ENCODE peak calls at places on chromosomes 5 and 9, in eight cellular contexts. One of them, this sample, is unnamed.

GRCh38 chr9:124438091-124438490 is 12.2 kb upstream of the ADGRD2 start:
- DNase-seq in T-helper 2 cell: no peak
- DNase-seq in iPS DF 19.7: no peak
- DNase-seq in aorta: no peak
- DNase-seq in activated CD4-positive, CD25-positive, alpha-beta regulatory T cell treated with anti-CD3 and anti-CD28 coated beads, Interleukin-2, amount 50 U/mL, for 72 hours: no peak
- DNase-seq in cerebellar nuclear complex: no peak
- DNase-seq in colonic mucosa: no peak
- DNase-seq in mesothelial cell of epicardium: no peak
- DNase-seq in this sample: no peak

GRCh38 chr9:77533678-77534077 is 114.4 kb downstream of the GNA14 start:
- DNase-seq in T-helper 2 cell: no peak
- DNase-seq in iPS DF 19.7: no peak
- DNase-seq in aorta: no peak
- DNase-seq in activated CD4-positive, CD25-positive, alpha-beta regulatory T cell treated with anti-CD3 and anti-CD28 coated beads, Interleukin-2, amount 50 U/mL, for 72 hours: no peak
- DNase-seq in cerebellar nuclear complex: no peak
- DNase-seq in colonic mucosa: peak; percentile 69
- DNase-seq in mesothelial cell of epicardium: no peak
- DNase-seq in this sample: no peak

GRCh38 chr9:107173422-107174180 is 109.5 kb upstream of the RAD23B start:
- DNase-seq in T-helper 2 cell: no peak
- DNase-seq in iPS DF 19.7: no peak
- DNase-seq in aorta: no peak
- DNase-seq in activated CD4-positive, CD25-positive, alpha-beta regulatory T cell treated with anti-CD3 and anti-CD28 coated beads, Interleukin-2, amount 50 U/mL, for 72 hours: no peak
- DNase-seq in cerebellar nuclear complex: no peak
- DNase-seq in colonic mucosa: no peak
- DNase-seq in mesothelial cell of epicardium: no peak
- DNase-seq in this sample: no peak

GRCh38 chr5:158429564-158429963 is 570.6 kb upstream of the CLINT1 start:
- DNase-seq in T-helper 2 cell: no peak
- DNase-seq in iPS DF 19.7: no peak
- DNase-seq in aorta: no peak
- DNase-seq in activated CD4-positive, CD25-positive, alpha-beta regulatory T cell treated with anti-CD3 and anti-CD28 coated beads, Interleukin-2, amount 50 U/mL, for 72 hours: no peak
- DNase-seq in cerebellar nuclear complex: no peak
- DNase-seq in colonic mucosa: no peak
- DNase-seq in mesothelial cell of epicardium: no peak
- DNase-seq in this sample: no peak

GRCh38 chr5:176497852-176498251 is 39.4 kb downstream of the RNF44 start:
- DNase-seq in T-helper 2 cell: no peak
- DNase-seq in iPS DF 19.7: no peak
- DNase-seq in aorta: no peak
- DNase-seq in activated CD4-positive, CD25-positive, alpha-beta regulatory T cell treated with anti-CD3 and anti-CD28 coated beads, Interleukin-2, amount 50 U/mL, for 72 hours: no peak
- DNase-seq in cerebellar nuclear complex: no peak
- DNase-seq in colonic mucosa: no peak
- DNase-seq in mesothelial cell of epicardium: no peak
- DNase-seq in this sample: no peak

GRCh38 chr5:139593716-139594319 is 32.7 kb downstream of the UBE2D2 start:
- DNase-seq in T-helper 2 cell: no peak
- DNase-seq in iPS DF 19.7: no peak
- DNase-seq in aorta: no peak
- DNase-seq in activated CD4-positive, CD25-positive, alpha-beta regulatory T cell treated with anti-CD3 and anti-CD28 coated beads, Interleukin-2, amount 50 U/mL, for 72 hours: no peak
- DNase-seq in cerebellar nuclear complex: no peak
- DNase-seq in colonic mucosa: no peak
- DNase-seq in mesothelial cell of epicardium: no peak
- DNase-seq in this sample: no peak

GRCh38 chr5:115888027-115888426 is 46.3 kb downstream of the AP3S1 start:
- DNase-seq in T-helper 2 cell: no peak
- DNase-seq in iPS DF 19.7: no peak
- DNase-seq in aorta: no peak
- DNase-seq in activated CD4-positive, CD25-positive, alpha-beta regulatory T cell treated with anti-CD3 and anti-CD28 coated beads, Interleukin-2, amount 50 U/mL, for 72 hours: no peak
- DNase-seq in cerebellar nuclear complex: no peak
- DNase-seq in colonic mucosa: no peak
- DNase-seq in mesothelial cell of epicardium: no peak
- DNase-seq in this sample: no peak

GRCh38 chr5:60141119-60141518 is 247.6 kb upstream of the PDE4D start:
- DNase-seq in T-helper 2 cell: no peak
- DNase-seq in iPS DF 19.7: no peak
- DNase-seq in aorta: no peak
- DNase-seq in activated CD4-positive, CD25-positive, alpha-beta regulatory T cell treated with anti-CD3 and anti-CD28 coated beads, Interleukin-2, amount 50 U/mL, for 72 hours: no peak
- DNase-seq in cerebellar nuclear complex: no peak
- DNase-seq in colonic mucosa: no peak
- DNase-seq in mesothelial cell of epicardium: no peak
- DNase-seq in this sample: no peak

GRCh38 chr5:98556707-98557106 is 216.8 kb upstream of the RGMB start:
- DNase-seq in T-helper 2 cell: no peak
- DNase-seq in iPS DF 19.7: no peak
- DNase-seq in aorta: no peak
- DNase-seq in activated CD4-positive, CD25-positive, alpha-beta regulatory T cell treated with anti-CD3 and anti-CD28 coated beads, Interleukin-2, amount 50 U/mL, for 72 hours: no peak
- DNase-seq in cerebellar nuclear complex: no peak
- DNase-seq in colonic mucosa: no peak
- DNase-seq in mesothelial cell of epicardium: no peak
- DNase-seq in this sample: no peak

GRCh38 chr9:124212381-124213050 is 45.2 kb upstream of the NEK6 start:
- DNase-seq in T-helper 2 cell: no peak
- DNase-seq in iPS DF 19.7: no peak
- DNase-seq in aorta: no peak
- DNase-seq in activated CD4-positive, CD25-positive, alpha-beta regulatory T cell treated with anti-CD3 and anti-CD28 coated beads, Interleukin-2, amount 50 U/mL, for 72 hours: peak; percentile 17
- DNase-seq in cerebellar nuclear complex: no peak
- DNase-seq in colonic mucosa: no peak
- DNase-seq in mesothelial cell of epicardium: no peak
- DNase-seq in this sample: no peak

GRCh38 chr9:114465906-114466900 is 39.1 kb downstream of the WHRN start:
- DNase-seq in T-helper 2 cell: no peak
- DNase-seq in iPS DF 19.7: no peak
- DNase-seq in aorta: no peak
- DNase-seq in activated CD4-positive, CD25-positive, alpha-beta regulatory T cell treated with anti-CD3 and anti-CD28 coated beads, Interleukin-2, amount 50 U/mL, for 72 hours: no peak
- DNase-seq in cerebellar nuclear complex: no peak
- DNase-seq in colonic mucosa: no peak
- DNase-seq in mesothelial cell of epicardium: no peak
- DNase-seq in this sample: no peak

GRCh38 chr9:28808042-28808441 is 1234.8 kb upstream of the C9orf72 start:
- DNase-seq in T-helper 2 cell: no peak
- DNase-seq in iPS DF 19.7: no peak
- DNase-seq in aorta: no peak
- DNase-seq in activated CD4-positive, CD25-positive, alpha-beta regulatory T cell treated with anti-CD3 and anti-CD28 coated beads, Interleukin-2, amount 50 U/mL, for 72 hours: no peak
- DNase-seq in cerebellar nuclear complex: no peak
- DNase-seq in colonic mucosa: no peak
- DNase-seq in mesothelial cell of epicardium: no peak
- DNase-seq in this sample: no peak

GRCh38 chr5:101429241-101429640 is 526.2 kb upstream of the ST8SIA4 start:
- DNase-seq in T-helper 2 cell: no peak
- DNase-seq in iPS DF 19.7: no peak
- DNase-seq in aorta: no peak
- DNase-seq in activated CD4-positive, CD25-positive, alpha-beta regulatory T cell treated with anti-CD3 and anti-CD28 coated beads, Interleukin-2, amount 50 U/mL, for 72 hours: no peak
- DNase-seq in cerebellar nuclear complex: no peak
- DNase-seq in colonic mucosa: no peak
- DNase-seq in mesothelial cell of epicardium: no peak
- DNase-seq in this sample: no peak

GRCh38 chr5:175809531-175810121 is 61.8 kb upstream of the CPLX2 start:
- DNase-seq in T-helper 2 cell: no peak
- DNase-seq in iPS DF 19.7: no peak
- DNase-seq in aorta: peak; percentile 43
- DNase-seq in activated CD4-positive, CD25-positive, alpha-beta regulatory T cell treated with anti-CD3 and anti-CD28 coated beads, Interleukin-2, amount 50 U/mL, for 72 hours: no peak
- DNase-seq in cerebellar nuclear complex: no peak
- DNase-seq in colonic mucosa: no peak
- DNase-seq in mesothelial cell of epicardium: no peak
- DNase-seq in this sample: no peak

GRCh38 chr9:136050266-136050705 is 44.8 kb downstream of the NACC2 start:
- DNase-seq in T-helper 2 cell: no peak
- DNase-seq in iPS DF 19.7: no peak
- DNase-seq in aorta: no peak
- DNase-seq in activated CD4-positive, CD25-positive, alpha-beta regulatory T cell treated with anti-CD3 and anti-CD28 coated beads, Interleukin-2, amount 50 U/mL, for 72 hours: no peak
- DNase-seq in cerebellar nuclear complex: no peak
- DNase-seq in colonic mucosa: no peak
- DNase-seq in mesothelial cell of epicardium: no peak
- DNase-seq in this sample: no peak

GRCh38 chr9:120109242-120109641 is 470.7 kb downstream of the CDK5RAP2 start:
- DNase-seq in T-helper 2 cell: no peak
- DNase-seq in iPS DF 19.7: peak; percentile 35
- DNase-seq in aorta: no peak
- DNase-seq in activated CD4-positive, CD25-positive, alpha-beta regulatory T cell treated with anti-CD3 and anti-CD28 coated beads, Interleukin-2, amount 50 U/mL, for 72 hours: no peak
- DNase-seq in cerebellar nuclear complex: no peak
- DNase-seq in colonic mucosa: no peak
- DNase-seq in mesothelial cell of epicardium: no peak
- DNase-seq in this sample: no peak

GRCh38 chr9:106964822-106965525 is 102.0 kb downstream of the ZNF462 start:
- DNase-seq in T-helper 2 cell: no peak
- DNase-seq in iPS DF 19.7: no peak
- DNase-seq in aorta: no peak
- DNase-seq in activated CD4-positive, CD25-positive, alpha-beta regulatory T cell treated with anti-CD3 and anti-CD28 coated beads, Interleukin-2, amount 50 U/mL, for 72 hours: no peak
- DNase-seq in cerebellar nuclear complex: no peak
- DNase-seq in colonic mucosa: no peak
- DNase-seq in mesothelial cell of epicardium: no peak
- DNase-seq in this sample: no peak

GRCh38 chr9:133505186-133505830 is 19.5 kb downstream of the MYMK start:
- DNase-seq in T-helper 2 cell: no peak
- DNase-seq in iPS DF 19.7: no peak
- DNase-seq in aorta: no peak
- DNase-seq in activated CD4-positive, CD25-positive, alpha-beta regulatory T cell treated with anti-CD3 and anti-CD28 coated beads, Interleukin-2, amount 50 U/mL, for 72 hours: no peak
- DNase-seq in cerebellar nuclear complex: no peak
- DNase-seq in colonic mucosa: no peak
- DNase-seq in mesothelial cell of epicardium: no peak
- DNase-seq in this sample: no peak

GRCh38 chr5:178547753-178548415 is 42.3 kb downstream of the COL23A1 start:
- DNase-seq in T-helper 2 cell: no peak
- DNase-seq in iPS DF 19.7: no peak
- DNase-seq in aorta: peak; percentile 51
- DNase-seq in activated CD4-positive, CD25-positive, alpha-beta regulatory T cell treated with anti-CD3 and anti-CD28 coated beads, Interleukin-2, amount 50 U/mL, for 72 hours: no peak
- DNase-seq in cerebellar nuclear complex: no peak
- DNase-seq in colonic mucosa: no peak
- DNase-seq in mesothelial cell of epicardium: no peak
- DNase-seq in this sample: no peak

GRCh38 chr9:71876829-71877228 is 34.2 kb downstream of the ABHD17B start:
- DNase-seq in T-helper 2 cell: no peak
- DNase-seq in iPS DF 19.7: no peak
- DNase-seq in aorta: no peak
- DNase-seq in activated CD4-positive, CD25-positive, alpha-beta regulatory T cell treated with anti-CD3 and anti-CD28 coated beads, Interleukin-2, amount 50 U/mL, for 72 hours: no peak
- DNase-seq in cerebellar nuclear complex: no peak
- DNase-seq in colonic mucosa: no peak
- DNase-seq in mesothelial cell of epicardium: no peak
- DNase-seq in this sample: no peak

GRCh38 chr9:33731142-33731541 is 64.2 kb upstream of the PRSS3 start:
- DNase-seq in T-helper 2 cell: no peak
- DNase-seq in iPS DF 19.7: no peak
- DNase-seq in aorta: no peak
- DNase-seq in activated CD4-positive, CD25-positive, alpha-beta regulatory T cell treated with anti-CD3 and anti-CD28 coated beads, Interleukin-2, amount 50 U/mL, for 72 hours: no peak
- DNase-seq in cerebellar nuclear complex: no peak
- DNase-seq in colonic mucosa: no peak
- DNase-seq in mesothelial cell of epicardium: no peak
- DNase-seq in this sample: no peak

GRCh38 chr5:15285901-15286583 is 213.9 kb upstream of the FBXL7 start:
- DNase-seq in T-helper 2 cell: no peak
- DNase-seq in iPS DF 19.7: no peak
- DNase-seq in aorta: no peak
- DNase-seq in activated CD4-positive, CD25-positive, alpha-beta regulatory T cell treated with anti-CD3 and anti-CD28 coated beads, Interleukin-2, amount 50 U/mL, for 72 hours: no peak
- DNase-seq in cerebellar nuclear complex: no peak
- DNase-seq in colonic mucosa: peak; percentile 27
- DNase-seq in mesothelial cell of epicardium: no peak
- DNase-seq in this sample: no peak

GRCh38 chr5:60701317-60701988 is 1.5 kb upstream of the DEPDC1B start:
- DNase-seq in T-helper 2 cell: no peak
- DNase-seq in iPS DF 19.7: no peak
- DNase-seq in aorta: no peak
- DNase-seq in activated CD4-positive, CD25-positive, alpha-beta regulatory T cell treated with anti-CD3 and anti-CD28 coated beads, Interleukin-2, amount 50 U/mL, for 72 hours: no peak
- DNase-seq in cerebellar nuclear complex: no peak
- DNase-seq in colonic mucosa: no peak
- DNase-seq in mesothelial cell of epicardium: no peak
- DNase-seq in this sample: no peak